ENCODE peak calls at places on chromosomes 5 and 9, in six cellular contexts. One of them, this sample, is unnamed.

GRCh38 chr9:23309800-23310199 is 516.2 kb downstream of the ELAVL2 start:
- DNase-seq in mammary epithelial cell: no peak
- DNase-seq in spleen: no peak
- DNase-seq in substantia nigra: no peak
- DNase-seq in ovary: no peak
- DNase-seq in keratinocyte: no peak
- DNase-seq in this sample: no peak

GRCh38 chr5:75660678-75661465 is 49.6 kb downstream of the ANKDD1B start:
- DNase-seq in mammary epithelial cell: no peak
- DNase-seq in spleen: no peak
- DNase-seq in substantia nigra: no peak
- DNase-seq in keratinocyte: no peak
- DNase-seq in ovary: no peak
- DNase-seq in this sample: no peak

GRCh38 chr9:125829743-125830142 is 82.6 kb downstream of the PBX3 start:
- DNase-seq in spleen: peak
- DNase-seq in keratinocyte: no peak
- DNase-seq in ovary: no peak
- DNase-seq in substantia nigra: no peak
- DNase-seq in mammary epithelial cell: no peak
- DNase-seq in this sample: no peak

GRCh38 chr9:74783408-74783807 is 104.3 kb downstream of the TRPM6 start:
- DNase-seq in keratinocyte: no peak
- DNase-seq in ovary: no peak
- DNase-seq in mammary epithelial cell: peak
- DNase-seq in spleen: no peak
- DNase-seq in substantia nigra: no peak
- DNase-seq in this sample: peak

GRCh38 chr5:107744418-107745330 is 73.9 kb upstream of the EFNA5 start:
- DNase-seq in keratinocyte: no peak
- DNase-seq in spleen: no peak
- DNase-seq in ovary: no peak
- DNase-seq in mammary epithelial cell: no peak
- DNase-seq in substantia nigra: no peak
- DNase-seq in this sample: no peak

GRCh38 chr5:149175346-149176113 is 34.2 kb downstream of the ABLIM3 start:
- DNase-seq in spleen: no peak
- DNase-seq in mammary epithelial cell: no peak
- DNase-seq in ovary: no peak
- DNase-seq in substantia nigra: no peak
- DNase-seq in keratinocyte: no peak
- DNase-seq in this sample: no peak

GRCh38 chr5:22567983-22568382 is 285.2 kb downstream of the CDH12 start:
- DNase-seq in ovary: no peak
- DNase-seq in spleen: no peak
- DNase-seq in mammary epithelial cell: no peak
- DNase-seq in keratinocyte: no peak
- DNase-seq in substantia nigra: no peak
- DNase-seq in this sample: no peak

GRCh38 chr9:112784020-112784788 is 33.6 kb downstream of the SNX30 start:
- DNase-seq in mammary epithelial cell: peak
- DNase-seq in ovary: no peak
- DNase-seq in spleen: no peak
- DNase-seq in keratinocyte: no peak
- DNase-seq in substantia nigra: no peak
- DNase-seq in this sample: peak

GRCh38 chr5:79436224-79436623 is 77.7 kb downstream of the HOMER1 start:
- DNase-seq in mammary epithelial cell: peak
- DNase-seq in spleen: no peak
- DNase-seq in ovary: no peak
- DNase-seq in keratinocyte: no peak
- DNase-seq in substantia nigra: no peak
- DNase-seq in this sample: peak

GRCh38 chr5:72388652-72389051 is 68.5 kb downstream of the PTCD2 start:
- DNase-seq in ovary: no peak
- DNase-seq in keratinocyte: no peak
- DNase-seq in mammary epithelial cell: peak
- DNase-seq in substantia nigra: no peak
- DNase-seq in spleen: no peak
- DNase-seq in this sample: peak

GRCh38 chr9:135756576-135756975 is 54.6 kb downstream of the KCNT1 start:
- DNase-seq in keratinocyte: no peak
- DNase-seq in ovary: no peak
- DNase-seq in substantia nigra: no peak
- DNase-seq in spleen: no peak
- DNase-seq in mammary epithelial cell: no peak
- DNase-seq in this sample: no peak

GRCh38 chr9:110099236-110099741 is 108.7 kb downstream of the C9orf152 start:
- DNase-seq in substantia nigra: no peak
- DNase-seq in ovary: no peak
- DNase-seq in keratinocyte: no peak
- DNase-seq in mammary epithelial cell: peak
- DNase-seq in spleen: no peak
- DNase-seq in this sample: peak

GRCh38 chr9:18994263-18994916 is 38.6 kb downstream of the SAXO1 start:
- DNase-seq in substantia nigra: no peak
- DNase-seq in ovary: no peak
- DNase-seq in mammary epithelial cell: no peak
- DNase-seq in spleen: no peak
- DNase-seq in keratinocyte: no peak
- DNase-seq in this sample: no peak

GRCh38 chr9:89730715-89731114 is 125.9 kb downstream of the GADD45G start:
- DNase-seq in keratinocyte: no peak
- DNase-seq in ovary: no peak
- DNase-seq in mammary epithelial cell: no peak
- DNase-seq in substantia nigra: no peak
- DNase-seq in spleen: no peak
- DNase-seq in this sample: no peak

GRCh38 chr9:131125038-131125287 is 423 bp upstream of the NUP214 start:
- DNase-seq in spleen: no peak
- DNase-seq in substantia nigra: no peak
- DNase-seq in mammary epithelial cell: no peak
- DNase-seq in ovary: no peak
- DNase-seq in keratinocyte: no peak
- DNase-seq in this sample: no peak

GRCh38 chr9:131125288-131126058 is at the start of gene NUP214:
- DNase-seq in keratinocyte: peak
- DNase-seq in substantia nigra: peak
- DNase-seq in spleen: peak
- DNase-seq in ovary: peak
- DNase-seq in mammary epithelial cell: peak
- DNase-seq in this sample: peak

GRCh38 chr9:131126059-131126426 is 657 bp downstream of the NUP214 start:
- DNase-seq in keratinocyte: no peak
- DNase-seq in substantia nigra: no peak
- DNase-seq in spleen: no peak
- DNase-seq in mammary epithelial cell: no peak
- DNase-seq in ovary: no peak
- DNase-seq in this sample: no peak

DNA sequence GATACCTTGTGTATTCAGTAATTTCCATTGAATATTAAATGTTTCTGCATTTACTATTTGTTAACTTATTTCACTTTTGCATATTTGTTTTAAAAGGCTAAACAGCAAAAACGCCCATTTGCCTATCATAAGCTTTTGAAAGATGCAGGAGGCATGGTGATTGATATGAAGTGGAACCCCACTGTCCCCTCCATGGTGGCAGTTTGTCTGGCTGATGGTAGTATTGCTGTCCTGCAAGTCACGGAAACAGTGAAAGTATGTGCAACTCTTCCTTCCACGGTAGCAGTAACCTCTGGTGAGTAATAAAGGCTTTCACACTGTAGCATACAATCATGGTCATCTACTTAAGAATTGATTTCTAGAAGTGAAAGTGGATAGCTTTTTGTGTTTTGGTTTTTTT is 3.8 kb downstream of the NUP214 start:
- DNase-seq in keratinocyte: no peak
- DNase-seq in substantia nigra: no peak
- DNase-seq in spleen: no peak
- DNase-seq in mammary epithelial cell: no peak
- DNase-seq in ovary: no peak
- DNase-seq in this sample: no peak
- H3K27ac ChIP-seq in keratinocyte: no peak
- H3K27ac ChIP-seq in substantia nigra: no peak
- H3K27ac ChIP-seq in spleen: no peak
- H3K27ac ChIP-seq in mammary epithelial cell: no peak
- H3K27ac ChIP-seq in ovary: no peak
- H3K27ac ChIP-seq in this sample: no peak

DNA sequence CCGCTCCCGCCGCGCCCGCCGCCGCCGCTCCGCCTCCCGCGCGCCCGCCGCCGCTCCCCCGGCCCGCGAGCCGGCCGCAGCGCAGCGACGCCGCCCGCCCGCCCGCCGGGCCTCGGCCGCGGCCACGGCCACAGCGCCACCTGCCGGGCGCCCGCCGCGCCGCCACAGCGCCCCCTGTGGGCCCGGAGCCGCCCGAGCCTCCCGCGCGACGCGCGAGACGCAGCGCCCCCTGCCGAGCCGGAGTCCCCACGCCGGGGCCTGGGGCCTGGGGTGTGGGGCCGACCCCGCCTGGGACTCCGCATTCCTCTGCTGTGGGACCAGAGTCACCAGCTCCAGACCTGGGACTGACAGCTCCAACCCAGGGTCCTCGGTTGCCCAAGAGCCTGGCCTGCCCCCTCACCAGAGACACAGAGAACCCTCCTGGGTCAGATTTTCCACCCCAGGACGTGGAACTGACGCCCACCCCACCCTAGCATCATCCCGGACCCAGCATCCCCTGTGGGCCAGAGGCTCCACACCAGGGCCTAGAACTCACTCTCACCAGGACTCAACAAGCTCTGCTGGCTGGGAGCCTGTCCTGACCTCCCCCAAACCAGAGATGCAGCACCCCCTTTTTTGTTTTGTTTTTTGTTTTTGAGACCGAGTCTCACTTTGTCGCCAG is at the start of gene RAPGEF1:
- DNase-seq in substantia nigra: peak
- DNase-seq in keratinocyte: no peak
- DNase-seq in mammary epithelial cell: no peak
- DNase-seq in ovary: peak
- DNase-seq in spleen: peak
- DNase-seq in this sample: no peak
- H3K27ac ChIP-seq in substantia nigra: peak
- H3K27ac ChIP-seq in keratinocyte: peak
- H3K27ac ChIP-seq in mammary epithelial cell: peak
- H3K27ac ChIP-seq in ovary: peak
- H3K27ac ChIP-seq in spleen: peak
- H3K27ac ChIP-seq in this sample: peak

GRCh38 chr5:53358794-53359193 is 121.6 kb upstream of the FST start:
- DNase-seq in ovary: no peak
- DNase-seq in spleen: no peak
- DNase-seq in substantia nigra: no peak
- DNase-seq in keratinocyte: no peak
- DNase-seq in mammary epithelial cell: no peak
- DNase-seq in this sample: no peak

GRCh38 chr5:53357439-53357838 is 123.0 kb upstream of the FST start:
- DNase-seq in keratinocyte: no peak
- DNase-seq in ovary: no peak
- DNase-seq in spleen: no peak
- DNase-seq in mammary epithelial cell: no peak
- DNase-seq in substantia nigra: no peak
- DNase-seq in this sample: no peak

GRCh38 chr5:53355930-53356329 is 124.5 kb upstream of the FST start:
- DNase-seq in substantia nigra: no peak
- DNase-seq in mammary epithelial cell: no peak
- DNase-seq in keratinocyte: no peak
- DNase-seq in ovary: no peak
- DNase-seq in spleen: no peak
- DNase-seq in this sample: peak

GRCh38 chr5:53350991-53351770 is 129.2 kb upstream of the FST start:
- DNase-seq in mammary epithelial cell: no peak
- DNase-seq in keratinocyte: no peak
- DNase-seq in substantia nigra: no peak
- DNase-seq in ovary: no peak
- DNase-seq in spleen: no peak
- DNase-seq in this sample: no peak

DNA sequence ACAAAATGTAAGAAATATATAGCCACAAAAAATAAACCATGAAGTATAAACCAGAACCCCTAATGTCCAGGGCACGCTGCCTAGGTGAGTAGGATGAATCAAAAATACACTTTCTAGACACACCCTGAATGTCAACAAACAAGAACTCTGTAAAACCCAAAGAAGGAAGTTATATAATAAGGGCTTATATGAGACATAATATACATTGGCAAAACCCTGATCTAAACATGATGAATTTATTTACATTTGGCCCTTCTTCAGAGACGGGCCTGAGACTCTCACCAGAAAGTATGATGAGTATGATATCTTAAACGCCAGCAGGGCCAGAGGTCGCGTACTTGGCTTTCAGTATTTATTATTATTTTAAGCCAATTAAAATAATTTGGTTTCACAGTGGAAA is 125.1 kb upstream of the FST start:
- DNase-seq in keratinocyte: no peak
- DNase-seq in spleen: no peak
- DNase-seq in mammary epithelial cell: peak
- DNase-seq in ovary: no peak
- DNase-seq in substantia nigra: no peak
- DNase-seq in this sample: peak
- H3K27ac ChIP-seq in keratinocyte: no peak
- H3K27ac ChIP-seq in spleen: no peak
- H3K27ac ChIP-seq in mammary epithelial cell: peak
- H3K27ac ChIP-seq in ovary: no peak
- H3K27ac ChIP-seq in substantia nigra: no peak
- H3K27ac ChIP-seq in this sample: no peak

GRCh38 chr5:67680109-67680508 is 483.5 kb upstream of the CD180 start:
- DNase-seq in substantia nigra: no peak
- DNase-seq in mammary epithelial cell: no peak
- DNase-seq in keratinocyte: no peak
- DNase-seq in ovary: no peak
- DNase-seq in spleen: no peak
- DNase-seq in this sample: no peak

GRCh38 chr5:67677422-67677970 is 480.9 kb upstream of the CD180 start:
- DNase-seq in substantia nigra: no peak
- DNase-seq in keratinocyte: no peak
- DNase-seq in mammary epithelial cell: no peak
- DNase-seq in ovary: no peak
- DNase-seq in spleen: no peak
- DNase-seq in this sample: no peak

GRCh38 chr5:67676863-67677262 is 480.3 kb upstream of the CD180 start:
- DNase-seq in substantia nigra: no peak
- DNase-seq in mammary epithelial cell: no peak
- DNase-seq in ovary: no peak
- DNase-seq in keratinocyte: no peak
- DNase-seq in spleen: no peak
- DNase-seq in this sample: no peak

GRCh38 chr5:67679184-67679855 is 482.7 kb upstream of the CD180 start:
- DNase-seq in keratinocyte: no peak
- DNase-seq in mammary epithelial cell: no peak
- DNase-seq in spleen: no peak
- DNase-seq in substantia nigra: no peak
- DNase-seq in ovary: no peak
- DNase-seq in this sample: no peak

DNA sequence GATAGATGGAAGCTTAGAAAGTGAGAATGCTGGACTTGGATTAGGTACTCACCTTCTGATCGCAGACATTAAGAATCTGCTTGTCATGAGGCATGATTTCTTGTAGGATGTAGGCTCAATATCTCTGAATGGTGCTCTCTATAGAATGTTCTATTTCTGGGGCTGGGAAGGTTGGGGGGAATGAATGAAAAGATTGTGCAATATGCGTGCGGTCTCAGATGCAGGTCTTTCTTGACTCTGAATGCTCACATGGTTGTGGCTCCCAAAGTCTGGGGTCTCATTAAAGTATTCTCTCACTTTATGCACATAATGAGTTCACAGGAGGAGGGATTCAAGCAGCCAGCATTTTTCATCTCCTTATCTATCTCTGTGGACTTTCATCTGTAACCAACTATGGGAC is 482.0 kb upstream of the CD180 start:
- DNase-seq in keratinocyte: no peak
- DNase-seq in spleen: no peak
- DNase-seq in ovary: no peak
- DNase-seq in substantia nigra: no peak
- DNase-seq in mammary epithelial cell: no peak
- DNase-seq in this sample: no peak
- H3K27ac ChIP-seq in keratinocyte: no peak
- H3K27ac ChIP-seq in spleen: no peak
- H3K27ac ChIP-seq in ovary: no peak
- H3K27ac ChIP-seq in substantia nigra: no peak
- H3K27ac ChIP-seq in mammary epithelial cell: no peak
- H3K27ac ChIP-seq in this sample: no peak